ENCODE peak calls at places on chromosomes 11 and 22, in five cellular contexts. K is upper lobe of left lung, V is heart right ventricle, H is body of pancreas, X is right lobe of liver. M is an unnamed sample. For H3K4me1, the result is how much of the 10 kb centered on the place peaks cover.

GRCh38 chr11:75154646-75155569 is 4.0 kb downstream of the SLCO2B1 start:
- ATAC-seq in K (no peak), V (peak), X (no peak), H (no peak), M (no peak)

GRCh38 chr11:16114978-16115871 is 241.1 kb downstream of the SOX6 start:
- ATAC-seq in H (peak), X (peak), V (peak), K (no peak), M (no peak)

GRCh38 chr11:112348480-112349029 is 87.9 kb upstream of the PLET1 start:
- ATAC-seq in V (no peak), K (no peak), H (no peak), X (no peak), M (no peak)

GRCh38 chr22:30044369-30044768 is 35.9 kb upstream of the HORMAD2 start:
- ATAC-seq in V (peak), K (no peak), X (peak), H (peak), M (peak)

GRCh38 chr22:19035474-19036228 is 86.6 kb downstream of the DGCR2 start:
- ATAC-seq in X (peak), H (peak), V (no peak), K (no peak), M (peak)

GRCh38 chr11:68167474-68167873 is 45.6 kb downstream of the KMT5B start:
- ATAC-seq in K (no peak), H (no peak), V (no peak), X (no peak), M (no peak)

GRCh38 chr11:27473017-27473406 is 422 bp upstream of the LGR4 start:
- ATAC-seq in H (no peak), K (no peak), V (no peak), X (peak), M (peak)

GRCh38 chr22:25848954-25849353 is 107.0 kb downstream of the MYO18B start:
- ATAC-seq in K (no peak), X (no peak), V (no peak), H (no peak), M (no peak)

GRCh38 chr11:134737563-134738510 is 325.8 kb upstream of the B3GAT1 start:
- ATAC-seq in V (no peak), K (no peak), X (no peak), H (no peak), M (no peak)

GRCh38 chr11:77249427-77249826 is 52.1 kb downstream of the GDPD4 start:
- ATAC-seq in V (no peak), H (no peak), X (no peak), K (no peak), M (no peak)

GRCh38 chr11:73047773-73048371 is 94.2 kb downstream of the FCHSD2 start:
- ATAC-seq in X (peak), H (peak), V (peak), K (no peak), M (no peak)

GRCh38 chr11:1548221-1549070 is 23.6 kb downstream of the DUSP8 start:
- ATAC-seq in V (peak), X (peak), H (peak), K (peak), M (peak)

GRCh38 chr11:68160100-68160695 is 39.0 kb upstream of the CHKA start:
- ATAC-seq in X (no peak), H (no peak), V (no peak), K (no peak), M (no peak)

GRCh38 chr11:97894978-97895377 is 1125.8 kb upstream of the CNTN5 start:
- ATAC-seq in V (no peak), H (no peak), X (no peak), K (no peak), M (no peak)

GRCh38 chr11:78292109-78292803 is 103.5 kb downstream of the USP35 start:
- ATAC-seq in H (no peak), K (peak), V (no peak), X (no peak), M (no peak)

GRCh38 chr11:65779669-65779918 is 1.2 kb downstream of the AP5B1 start:
- ATAC-seq in X (no peak), H (no peak), K (peak), V (no peak), M (no peak)

GRCh38 chr11:83862691-83863090 is 576.5 kb upstream of the CCDC90B start:
- ATAC-seq in X (peak), V (peak), H (peak), K (no peak), M (no peak)

GRCh38 chr11:36044636-36045035 is 100.8 kb downstream of the LDLRAD3 start:
- ATAC-seq in H (no peak), K (no peak), X (no peak), V (no peak), M (no peak)

GRCh38 chr11:66015094-66015881 is 3.5 kb downstream of the CST6 start:
- ATAC-seq in H (no peak), X (peak), V (peak), K (no peak), M (peak)

GRCh38 chr11:6240691-6241285 is 1.9 kb downstream of the CNGA4 start:
- ATAC-seq in X (no peak), K (no peak), H (no peak), V (no peak), M (no peak)

GRCh38 chr11:11157201-11157600 is 195.8 kb downstream of the CSNK2A3 start:
- ATAC-seq in V (peak), X (peak), H (no peak), K (peak), M (no peak)

GRCh38 chr11:96696736-96697135 is 306.9 kb downstream of the JRKL start:
- ATAC-seq in H (no peak), V (no peak), K (no peak), X (no peak), M (no peak)

GRCh38 chr22:26589367-26589844 is 526 bp downstream of the TPST2 start:
- ATAC-seq in V (peak), H (peak), X (peak), K (no peak), M (no peak)

GRCh38 chr11:119533462-119533861 is 110.5 kb upstream of the THY1 start:
- ATAC-seq in X (no peak), H (no peak), V (no peak), K (no peak), M (no peak)
- H3K4me1 ChIP-seq in X (under half), H (under half), V (under half), K (under half), M (under half)

GRCh38 chr22:50728523-50728931 is 9.5 kb upstream of the ACR start:
- ATAC-seq in H (no peak), X (no peak), V (no peak), K (no peak), M (no peak)

GRCh38 chr22:50724616-50725015 is 13.4 kb upstream of the ACR start:
- ATAC-seq in K (no peak), H (no peak), V (no peak), X (no peak), M (no peak)

GRCh38 chr22:50725597-50725996 is 12.4 kb upstream of the ACR start:
- ATAC-seq in K (no peak), V (no peak), H (no peak), X (no peak), M (no peak)

GRCh38 chr22:50727678-50728522 is 10.1 kb upstream of the ACR start:
- ATAC-seq in H (no peak), V (no peak), K (no peak), X (no peak), M (no peak)

DNA sequence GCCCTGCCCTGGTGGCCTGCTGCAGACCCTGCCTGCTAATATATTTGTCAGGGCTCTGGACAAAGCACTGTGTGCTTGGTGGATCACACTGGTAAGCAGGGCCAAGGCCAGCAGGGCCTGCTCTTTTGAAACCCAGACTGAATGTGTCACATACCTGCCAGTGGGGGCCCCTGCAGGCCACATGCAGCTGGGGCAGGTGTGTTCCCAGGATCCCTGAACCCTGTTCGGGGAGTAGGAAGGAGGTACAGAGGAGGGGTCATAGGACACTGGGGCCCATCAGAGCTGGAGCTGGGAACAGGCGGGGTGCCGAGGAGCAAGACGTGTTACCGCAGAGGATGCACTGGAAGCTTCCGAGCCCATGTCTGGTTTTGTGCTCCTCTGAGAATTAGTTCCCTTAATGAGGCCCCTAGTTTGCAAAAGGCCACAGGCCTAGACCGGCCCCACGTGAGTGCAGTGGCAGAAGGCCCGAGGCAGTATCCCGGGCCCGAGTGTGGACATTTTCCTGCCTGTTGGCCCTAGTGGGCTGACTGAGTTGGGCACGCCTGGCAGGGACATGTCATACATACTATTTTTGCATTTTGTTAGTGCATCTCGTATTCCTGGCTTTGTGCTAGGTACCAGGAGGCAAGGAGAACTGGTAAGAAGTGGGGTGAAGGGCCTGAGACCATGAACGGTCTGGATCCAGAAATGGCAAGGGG is 11.2 kb upstream of the ACR start:
- ATAC-seq in V (no peak), H (no peak), K (no peak), X (no peak), M (no peak)
- TF ChIP-seq CTCF in V (no peak), H (no peak), K (no peak), X (no peak), M (no peak)

GRCh38 chr22:40593460-40594273 is 42.9 kb downstream of the MRTFA start:
- ATAC-seq in V (no peak), X (no peak), K (no peak), H (no peak), M (no peak)
- H3K4me1 ChIP-seq in V (under half), X (under half), K (under half), H (half or more), M (half or more)

DNA sequence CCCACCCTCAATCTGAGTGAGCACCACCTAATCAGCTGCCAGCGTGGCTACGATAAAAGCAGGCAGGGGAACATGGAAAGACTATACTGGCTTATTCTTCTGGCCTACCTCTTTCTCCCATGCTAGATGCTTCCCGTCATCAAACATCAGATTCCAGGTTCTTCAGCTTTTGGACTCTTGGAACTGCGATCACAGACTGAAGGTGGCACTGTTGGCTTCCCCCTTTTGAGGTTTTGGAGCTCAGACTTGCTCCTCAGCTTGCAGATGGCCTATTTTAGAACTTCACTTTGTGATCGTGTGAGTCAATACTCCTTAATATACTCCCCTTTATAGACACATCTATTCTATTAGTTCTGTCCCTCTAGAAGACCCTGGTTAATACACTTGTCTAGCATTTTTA is 543.7 kb upstream of the RAG2 start:
- ATAC-seq in X (peak), H (no peak), K (no peak), V (no peak), M (no peak)
- TF ChIP-seq CTCF in X (peak), H (no peak), K (no peak), V (no peak), M (no peak)

DNA sequence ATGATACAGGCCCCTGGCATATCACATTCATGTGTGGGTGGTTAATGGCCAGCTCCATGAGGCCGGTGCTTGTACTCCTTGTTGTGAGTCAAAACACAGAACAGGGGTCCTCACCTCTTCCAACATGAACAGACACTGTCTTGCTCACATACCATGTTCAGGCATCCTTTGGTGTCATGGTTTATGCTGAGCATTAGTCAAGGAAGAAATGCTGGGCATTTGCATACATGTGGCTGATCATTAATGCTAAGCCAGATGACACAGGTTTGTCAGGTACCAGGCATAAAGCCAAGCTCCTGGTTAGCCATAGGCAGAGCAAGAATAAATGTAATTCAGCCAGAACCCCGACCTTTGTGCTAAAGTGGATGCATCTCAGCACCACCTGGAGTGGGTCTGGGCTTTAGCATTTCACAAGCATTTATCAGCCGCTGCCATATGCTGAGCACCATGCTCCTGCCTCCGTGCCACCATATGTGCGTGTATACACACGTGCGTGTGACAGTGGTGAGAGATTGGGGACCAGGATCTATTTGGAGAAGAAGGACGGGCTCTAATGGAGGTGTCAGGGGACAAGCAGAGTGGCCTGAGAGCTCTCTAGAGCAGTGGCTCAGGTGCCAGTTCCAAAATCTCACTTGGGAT is 55.0 kb downstream of the MICAL2 start:
- ATAC-seq in V (no peak), H (no peak), X (no peak), K (no peak), M (no peak)
- H3K4me1 ChIP-seq in V (under half), H (under half), X (under half), K (under half), M (under half)

GRCh38 chr11:39374963-39375698 is 2084.3 kb downstream of the LRRC4C start:
- ATAC-seq in X (peak), K (no peak), H (no peak), V (no peak), M (no peak)
- TF ChIP-seq CTCF in X (peak), K (peak), H (peak), V (peak), M (peak)

GRCh38 chr22:42615092-42615859 is 593 bp upstream of the POLDIP3 start:
- ATAC-seq in H (peak), K (peak), X (peak), V (peak), M (peak)
- H3K4me1 ChIP-seq in H (half or more), K (half or more), X (under half), V (under half), M (under half)

GRCh38 chr22:23159287-23159622 is 14.0 kb downstream of the RAB36 start:
- ATAC-seq in K (no peak), H (no peak), V (no peak), X (no peak), M (no peak)

GRCh38 chr22:23163665-23164064 is 16.6 kb upstream of the BCR start:
- ATAC-seq in H (no peak), X (peak), K (no peak), V (peak), M (no peak)

GRCh38 chr22:23164091-23164490 is 16.2 kb upstream of the BCR start:
- ATAC-seq in V (no peak), H (no peak), K (no peak), X (peak), M (no peak)

GRCh38 chr22:23161029-23161428 is 15.8 kb downstream of the RAB36 start:
- ATAC-seq in K (no peak), V (no peak), X (no peak), H (no peak), M (no peak)

DNA sequence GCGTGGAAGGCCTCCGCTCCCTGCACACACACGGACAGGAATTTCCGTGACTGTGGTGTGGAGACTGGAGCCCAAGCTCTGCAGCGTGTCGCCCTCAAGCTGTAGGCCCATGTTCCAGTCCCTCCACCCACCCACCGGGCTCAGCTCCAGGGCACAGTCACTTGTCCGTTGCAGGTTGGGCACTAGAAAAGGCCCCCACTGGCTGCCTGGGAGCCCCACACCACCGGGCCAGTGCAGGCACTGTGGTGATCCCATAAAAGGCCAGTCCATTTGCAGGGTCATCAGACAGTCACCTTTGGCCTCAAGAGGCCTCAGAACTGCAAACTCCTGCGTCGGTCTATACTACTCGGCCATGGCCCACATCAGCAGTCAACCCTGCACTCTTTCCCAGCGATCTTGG is 16.3 kb downstream of the RAB36 start:
- ATAC-seq in K (no peak), X (no peak), H (no peak), V (no peak), M (no peak)
- TF ChIP-seq CTCF in K (no peak), X (no peak), H (no peak), V (no peak), M (no peak)

M was measured in gastroesophageal sphincter.